ENCODE peak calls at places on chromosome 7, in six cellular contexts. O, B, N, T, K and I are unnamed samples.
A peak's percentile ranks its signal among the peaks of the same experiment; 100 is the strongest.

GRCh38 chr7:42262907-42263466 is 26.0 kb upstream of the GLI3 start:
- DNase-seq in O (peak; percentile 92), B (peak; percentile 58), N (no peak), T (no peak), K (peak; percentile 7), I (no peak)

GRCh38 chr7:17331891-17332501 is 33.5 kb downstream of the AHR start:
- DNase-seq in O (no peak), B (no peak), N (no peak), T (no peak), K (no peak), I (no peak)

GRCh38 chr7:88589915-88590314 is 169.6 kb upstream of the ZNF804B start:
- DNase-seq in O (no peak), B (no peak), N (no peak), T (no peak), K (no peak), I (no peak)

GRCh38 chr7:105890290-105890997 is 14.0 kb upstream of the ATXN7L1 start:
- DNase-seq in O (no peak), B (no peak), N (no peak), T (no peak), K (no peak), I (peak; percentile 22)

GRCh38 chr7:126635545-126635944 is 617.2 kb downstream of the GRM8 start:
- DNase-seq in O (no peak), B (no peak), N (no peak), T (no peak), K (no peak), I (no peak)

GRCh38 chr7:3754488-3755365 is 453.7 kb downstream of the SDK1 start:
- DNase-seq in O (no peak), B (peak; percentile 25), N (no peak), T (peak; percentile 26), K (peak; percentile 55), I (no peak)

GRCh38 chr7:74306737-74307469 is 17.7 kb downstream of the CLIP2 start:
- DNase-seq in O (peak; percentile 87), B (peak; percentile 82), N (no peak), T (peak; percentile 64), K (peak; percentile 50), I (no peak)

GRCh38 chr7:138338361-138338760 is 121.7 kb upstream of the TRIM24 start:
- DNase-seq in O (no peak), B (peak; percentile 61), N (no peak), T (peak; percentile 13), K (no peak), I (no peak)

GRCh38 chr7:115825736-115826135 is 204.8 kb downstream of the TFEC start:
- DNase-seq in O (peak; percentile 42), B (no peak), N (no peak), T (no peak), K (no peak), I (no peak)

GRCh38 chr7:1401011-1401410 is 58.3 kb downstream of the MICALL2 start:
- DNase-seq in O (no peak), B (peak; percentile 15), N (peak; percentile 28), T (no peak), K (no peak), I (no peak)

GRCh38 chr7:1395211-1396070 is 63.8 kb downstream of the MICALL2 start:
- DNase-seq in O (no peak), B (no peak), N (no peak), T (peak; percentile 32), K (no peak), I (no peak)

GRCh38 chr7:1396195-1396594 is 63.1 kb downstream of the MICALL2 start:
- DNase-seq in O (no peak), B (no peak), N (no peak), T (no peak), K (no peak), I (no peak)

GRCh38 chr7:1400351-1400750 is 58.9 kb downstream of the MICALL2 start:
- DNase-seq in O (no peak), B (no peak), N (no peak), T (no peak), K (peak; percentile 41), I (no peak)

GRCh38 chr7:1397491-1398327 is 61.6 kb downstream of the MICALL2 start:
- DNase-seq in O (peak; percentile 79), B (peak; percentile 64), N (no peak), T (no peak), K (no peak), I (no peak)
- H3K4me2 ChIP-seq in O (no peak overlapping the region), B (no peak overlapping the region), N (no peak overlapping the region), T (no peak overlapping the region), K (no peak overlapping the region), I (no peak overlapping the region)

GRCh38 chr7:1500064-1500807 is 4.0 kb downstream of the INTS1 start:
- DNase-seq in O (no peak), B (no peak), N (no peak), T (no peak), K (no peak), I (no peak)
- H3K9ac ChIP-seq in O (no peak overlapping the region), B (no peak overlapping the region), N (no peak overlapping the region), T (no peak overlapping the region), K (no peak overlapping the region), I (no peak overlapping the region)

GRCh38 chr7:151173386-151174245 is 6.1 kb upstream of the GBX1 start:
- DNase-seq in O (no peak), B (no peak), N (no peak), T (no peak), K (no peak), I (no peak)
- TF ChIP-seq EZH2phosphoT487 in O (no peak), B (no peak), N (no peak), T (no peak), K (no peak), I (no peak)

GRCh38 chr7:142856565-142857245 is 1.8 kb downstream of the EPHB6 start:
- DNase-seq in O (no peak), B (no peak), N (no peak), T (no peak), K (no peak), I (no peak)
- H3K4me2 ChIP-seq in O (no peak overlapping the region), B (no peak overlapping the region), N (no peak overlapping the region), T (no peak overlapping the region), K (no peak overlapping the region), I (no peak overlapping the region)

GRCh38 chr7:18958627-18959026 is 158.8 kb downstream of the TWIST1 start:
- DNase-seq in O (peak; percentile 60), B (peak; percentile 67), N (no peak), T (no peak), K (no peak), I (no peak)

DNA sequence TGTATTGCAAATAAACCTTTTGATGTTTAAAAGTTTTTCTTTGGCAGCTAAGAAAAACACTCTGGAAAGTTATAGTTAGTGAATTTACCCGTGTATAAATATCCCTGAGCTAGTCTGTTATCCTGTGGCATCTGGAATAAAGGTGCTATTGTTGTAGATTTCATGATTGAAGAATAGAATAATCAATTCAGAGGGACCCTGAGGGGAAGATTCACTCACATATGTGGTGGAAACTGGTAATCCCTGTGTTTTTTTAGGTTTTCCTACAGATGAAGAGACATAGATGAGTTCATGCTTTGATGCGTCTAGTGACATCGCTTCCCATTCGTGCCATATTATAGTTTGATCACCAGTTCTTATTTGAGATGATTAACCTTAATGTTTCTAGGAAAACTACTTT is 164.6 kb downstream of the TWIST1 start:
- DNase-seq in O (no peak), B (no peak), N (no peak), T (no peak), K (no peak), I (no peak)
- H3K9ac ChIP-seq in O (no peak overlapping the region), B (no peak overlapping the region), N (no peak overlapping the region), T (no peak overlapping the region), K (no peak overlapping the region), I (no peak overlapping the region)

GRCh38 chr7:40945788-40946187 is 757.1 kb downstream of the INHBA start:
- DNase-seq in O (peak; percentile 35), B (no peak), N (no peak), T (no peak), K (no peak), I (no peak)
- TF ChIP-seq EZH2phosphoT487 in O (no peak), B (no peak), N (no peak), T (no peak), K (no peak), I (no peak)

GRCh38 chr7:71457881-71458590 is 326.1 kb downstream of the GALNT17 start:
- DNase-seq in O (no peak), B (no peak), N (no peak), T (no peak), K (peak; percentile 23), I (no peak)
- H3K4me2 ChIP-seq in O (no peak overlapping the region), B (no peak overlapping the region), N (no peak overlapping the region), T (no peak overlapping the region), K (peak overlapping the region; percentile 35), I (no peak overlapping the region)

DNA sequence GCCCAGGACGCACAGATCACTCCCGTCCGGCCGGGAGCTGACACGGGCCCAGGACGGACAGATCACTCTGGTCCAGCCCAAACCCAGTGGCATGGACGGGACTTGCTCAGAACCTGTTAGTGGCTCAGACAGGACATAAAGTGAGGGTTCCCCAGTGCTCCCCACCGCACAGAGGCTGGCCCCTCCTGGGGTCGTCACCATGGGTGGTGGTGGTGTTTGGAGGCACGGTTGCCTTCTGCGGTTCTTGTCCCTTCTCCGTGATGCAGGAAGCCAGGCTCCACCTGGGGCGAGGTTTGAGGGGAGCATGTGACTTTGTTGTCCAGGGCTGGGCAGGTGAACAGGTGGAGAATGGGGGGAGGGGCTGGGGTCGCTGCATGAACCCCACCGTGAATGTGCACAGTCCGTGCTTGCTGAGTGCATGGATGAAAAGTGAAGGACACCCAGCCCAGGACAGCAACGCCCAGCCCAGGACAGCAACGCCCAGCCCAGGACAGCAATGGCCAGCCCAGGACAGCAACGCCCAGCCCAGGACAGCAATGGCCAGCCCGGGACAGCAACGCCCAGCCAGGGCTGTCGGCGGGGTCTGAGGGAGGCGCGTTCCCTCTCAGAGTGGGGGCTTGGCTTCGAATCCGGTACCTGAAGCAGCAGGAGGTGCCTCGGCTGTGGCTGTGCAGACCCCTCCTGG is 26.7 kb downstream of the FAM20C start:
- DNase-seq in O (no peak), B (no peak), N (no peak), T (no peak), K (no peak), I (no peak)
- H3K9ac ChIP-seq in O (no peak overlapping the region), B (no peak overlapping the region), N (no peak overlapping the region), T (no peak overlapping the region), K (no peak overlapping the region), I (no peak overlapping the region)

GRCh38 chr7:7664344-7664743 is 23.8 kb downstream of the UMAD1 start:
- DNase-seq in O (no peak), B (no peak), N (no peak), T (no peak), K (no peak), I (no peak)

GRCh38 chr7:7665031-7665430 is 24.5 kb downstream of the UMAD1 start:
- DNase-seq in O (no peak), B (no peak), N (no peak), T (no peak), K (no peak), I (no peak)

GRCh38 chr7:7667187-7667586 is 26.6 kb downstream of the UMAD1 start:
- DNase-seq in O (no peak), B (no peak), N (no peak), T (no peak), K (no peak), I (no peak)

DNA sequence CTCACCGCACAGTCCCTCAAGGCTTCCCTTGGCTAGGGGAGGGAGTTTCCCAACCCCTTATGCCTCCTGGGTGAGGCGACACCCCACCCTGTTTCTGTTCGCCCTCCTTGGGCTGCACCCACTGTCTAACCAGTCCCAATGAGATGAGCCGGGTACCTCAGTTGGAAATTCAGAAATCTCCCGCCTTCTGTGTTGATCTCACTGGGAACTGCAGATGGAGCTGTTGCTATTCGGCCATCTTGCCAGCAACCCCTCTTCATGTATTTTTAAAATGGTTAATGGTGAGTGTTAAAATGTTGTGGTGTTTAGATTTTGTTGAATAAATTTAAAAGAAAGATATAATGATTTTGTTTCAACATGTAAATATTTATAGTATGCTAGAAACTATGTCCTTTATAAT is 22.0 kb downstream of the UMAD1 start:
- DNase-seq in O (peak; percentile 5), B (peak; percentile 13), N (no peak), T (no peak), K (peak; percentile 58), I (no peak)
- TF ChIP-seq EZH2phosphoT487 in O (no peak), B (no peak), N (no peak), T (no peak), K (no peak), I (no peak)

GRCh38 chr7:85162743-85163142 is 24.1 kb downstream of the SEMA3D start:
- DNase-seq in O (peak; percentile 53), B (no peak), N (no peak), T (no peak), K (no peak), I (no peak)
- H3K4me2 ChIP-seq in O (peak overlapping the region; percentile 67), B (no peak overlapping the region), N (no peak overlapping the region), T (peak overlapping the region; percentile 29), K (no peak overlapping the region), I (no peak overlapping the region)